ENCODE peak calls at places on chromosomes 4 and X, in eight cellular contexts. Z is NCI-H345, F is T follicular helper cell, S is germinal center, A is endothelial cell, D is GM18507, G is HEK293T, P is progenitor cell of endocrine pancreas. O is an unnamed sample.

GRCh38 chrX:80876877-80877276 is 67.2 kb upstream of the BRWD3 start:
- DNase-seq in Z (peak; percentile 14), F (no peak), S (no peak), A (no peak), D (no peak), G (no peak), P (no peak), O (no peak)

GRCh38 chrX:10617964-10618342 is 2.4 kb downstream of the MID1 start:
- DNase-seq in Z (no peak), F (no peak), S (no peak), A (no peak), D (no peak), G (peak; percentile 33), P (no peak), O (no peak)

GRCh38 chr4:117137143-117137542 is 51.8 kb upstream of the TRAM1L1 start:
- DNase-seq in Z (no peak), F (no peak), S (no peak), A (no peak), D (no peak), G (no peak), P (no peak), O (no peak)

GRCh38 chrX:134484039-134484438 is 24.1 kb downstream of the HPRT1 start:
- DNase-seq in Z (peak; percentile 10), F (no peak), S (no peak), A (no peak), D (no peak), G (peak; percentile 28), P (no peak), O (no peak)

GRCh38 chr4:177079327-177079726 is 230.3 kb upstream of the NEIL3 start:
- DNase-seq in Z (no peak), F (no peak), S (no peak), A (no peak), D (no peak), G (peak; percentile 10), P (no peak), O (no peak)

GRCh38 chr4:73729534-73730165 is 10.7 kb upstream of the CXCL8 start:
- DNase-seq in Z (peak; percentile 35), F (no peak), S (peak; percentile 24), A (peak; percentile 42), D (no peak), G (peak; percentile 63), P (peak; percentile 19), O (peak; percentile 45)

GRCh38 chr4:13599159-13599558 is 28.4 kb downstream of the BOD1L1 start:
- DNase-seq in Z (no peak), F (no peak), S (no peak), A (no peak), D (no peak), G (no peak), P (no peak), O (no peak)

GRCh38 chr4:156654410-156654809 is 317.2 kb downstream of the PDGFC start:
- DNase-seq in Z (no peak), F (no peak), S (no peak), A (no peak), D (no peak), G (no peak), P (no peak), O (no peak)

GRCh38 chrX:111339212-111339611 is 68.9 kb upstream of the CAPN6 start:
- DNase-seq in Z (no peak), F (no peak), S (no peak), A (no peak), D (no peak), G (no peak), P (no peak), O (no peak)

GRCh38 chr4:149738156-149738555 is 77.5 kb downstream of the IQCM start:
- DNase-seq in Z (no peak), F (no peak), S (no peak), A (no peak), D (no peak), G (no peak), P (no peak), O (no peak)

GRCh38 chr4:54784188-54784671 is 126.5 kb downstream of the KIT start:
- DNase-seq in Z (peak; percentile 13), F (no peak), S (no peak), A (no peak), D (no peak), G (no peak), P (no peak), O (peak; percentile 68)

GRCh38 chrX:101415180-101416130 is 7.4 kb downstream of the HNRNPH2 start:
- DNase-seq in Z (peak; percentile 50), F (peak; percentile 20), S (peak; percentile 54), A (peak; percentile 37), D (no peak), G (peak; percentile 68), P (no peak), O (no peak)

GRCh38 chr4:84279678-84280077 is 219.4 kb downstream of the NKX6-1 start:
- DNase-seq in Z (no peak), F (no peak), S (no peak), A (no peak), D (no peak), G (no peak), P (no peak), O (no peak)

GRCh38 chr4:123102897-123103489 is 180.6 kb upstream of the NUDT6 start:
- DNase-seq in Z (no peak), F (no peak), S (peak; percentile 23), A (no peak), D (no peak), G (peak; percentile 35), P (no peak), O (no peak)

GRCh38 chr4:53959373-53959772 is 105.0 kb downstream of the CHIC2 start:
- DNase-seq in Z (no peak), F (no peak), S (no peak), A (no peak), D (no peak), G (no peak), P (no peak), O (no peak)

GRCh38 chr4:165555302-165555701 is 176.5 kb downstream of the CPE start:
- DNase-seq in Z (no peak), F (no peak), S (no peak), A (no peak), D (no peak), G (no peak), P (no peak), O (no peak)

GRCh38 chrX:21166302-21166982 is 207.8 kb upstream of the CNKSR2 start:
- DNase-seq in Z (no peak), F (no peak), S (no peak), A (no peak), D (no peak), G (no peak), P (no peak), O (no peak)